ENCODE peak calls at places on chromosome 2, in ten cellular contexts. Z, N, L, T, R, I, M, C, V and B are unnamed samples.

GRCh38 chr2:206198677-206199076 is 39.0 kb downstream of the EEF1B2 start:
- DNase-seq in N (no peak), C (no peak), Z (no peak), R (no peak), L (no peak), T (no peak), M (no peak), V (no peak), I (no peak), B (no peak)

GRCh38 chr2:234840336-234840735 is 111.5 kb upstream of the SH3BP4 start:
- DNase-seq in N (peak; percentile 53), R (no peak), I (no peak), M (peak; percentile 33), L (peak; percentile 17), V (no peak), C (peak; percentile 35), T (peak; percentile 95), Z (no peak), B (no peak)

GRCh38 chr2:83850071-83850725 is 608.9 kb downstream of the SUCLG1 start:
- DNase-seq in V (no peak), L (no peak), T (no peak), M (no peak), Z (no peak), C (no peak), R (no peak), N (no peak), I (no peak), B (no peak)

GRCh38 chr2:8015848-8016580 is 665.8 kb upstream of the ID2 start:
- DNase-seq in I (no peak), V (no peak), T (no peak), N (no peak), R (no peak), M (no peak), C (no peak), L (no peak), Z (no peak), B (no peak)

GRCh38 chr2:12722445-12723316 is 5.9 kb downstream of the TRIB2 start:
- DNase-seq in R (no peak), I (no peak), V (no peak), C (no peak), L (no peak), T (no peak), M (no peak), N (no peak), Z (no peak), B (no peak)

GRCh38 chr2:11762799-11763461 is 16.5 kb downstream of the LPIN1 start:
- DNase-seq in N (no peak), R (no peak), I (no peak), M (no peak), C (no peak), T (no peak), Z (no peak), L (no peak), V (no peak), B (no peak)

GRCh38 chr2:165967746-165968145 is 14.2 kb upstream of the TTC21B start:
- DNase-seq in R (no peak), T (no peak), N (no peak), V (no peak), I (no peak), L (no peak), Z (no peak), M (no peak), C (no peak), B (no peak)

GRCh38 chr2:157509755-157510154 is 65.9 kb upstream of the CYTIP start:
- DNase-seq in C (no peak), I (no peak), V (no peak), L (no peak), R (no peak), Z (no peak), M (no peak), T (no peak), N (no peak), B (no peak)

GRCh38 chr2:164514491-164514890 is 106.8 kb downstream of the GRB14 start:
- DNase-seq in R (no peak), T (no peak), I (no peak), M (no peak), V (no peak), N (no peak), C (no peak), Z (no peak), L (no peak), B (no peak)

GRCh38 chr2:103196834-103197233 is 435.0 kb downstream of the TMEM182 start:
- DNase-seq in T (no peak), I (no peak), Z (no peak), C (no peak), V (no peak), N (no peak), R (no peak), L (no peak), M (no peak), B (no peak)

GRCh38 chr2:85273732-85274731 is 53.8 kb downstream of the TGOLN2 start:
- DNase-seq in Z (no peak), V (no peak), I (no peak), M (no peak), C (no peak), T (peak; percentile 85), L (no peak), R (peak; percentile 54), N (no peak), B (no peak)

GRCh38 chr2:173195100-173195499 is 119.5 kb downstream of the MAP3K20 start:
- DNase-seq in L (no peak), I (no peak), N (no peak), T (no peak), R (no peak), C (no peak), M (no peak), Z (no peak), V (no peak), B (peak; percentile 48)

GRCh38 chr2:48480526-48480925 is 49.4 kb upstream of the STON1 start:
- DNase-seq in M (no peak), C (no peak), L (no peak), V (no peak), Z (no peak), R (no peak), N (no peak), I (no peak), T (no peak), B (no peak)

GRCh38 chr2:240220371-240220770 is 79.9 kb upstream of the OTOS start:
- DNase-seq in L (no peak), Z (no peak), T (peak; percentile 32), I (no peak), N (peak; percentile 26), R (no peak), C (no peak), M (no peak), V (no peak), B (no peak)

GRCh38 chr2:113324684-113325160 is 46.0 kb upstream of the PAX8 start:
- DNase-seq in T (peak; percentile 84), N (peak; percentile 80), L (no peak), R (peak; percentile 88), I (peak; percentile 9), V (peak; percentile 62), Z (peak; percentile 20), M (peak; percentile 50), C (no peak), B (peak; percentile 86)

GRCh38 chr2:100884145-100884621 is 64.2 kb downstream of the NPAS2 start:
- DNase-seq in T (no peak), V (no peak), I (no peak), Z (no peak), L (no peak), N (no peak), C (no peak), R (no peak), M (no peak), B (no peak)

GRCh38 chr2:113675885-113676284 is 48.8 kb downstream of the RABL2A start:
- DNase-seq in N (no peak), Z (no peak), V (peak; percentile 49), I (no peak), M (peak; percentile 54), R (no peak), L (no peak), C (no peak), T (no peak), B (no peak)

GRCh38 chr2:15965564-15966019 is 25.2 kb downstream of the MYCN start:
- DNase-seq in M (no peak), V (no peak), T (no peak), L (peak; percentile 89), R (no peak), C (no peak), Z (peak; percentile 37), I (peak; percentile 16), N (no peak), B (peak; percentile 87)
- H3K4me3 ChIP-seq in M (no peak overlapping the region), V (no peak overlapping the region), T (no peak overlapping the region), L (no peak overlapping the region), R (no peak overlapping the region), C (no peak overlapping the region), Z (peak overlapping the region; percentile 29), I (no peak overlapping the region), N (no peak overlapping the region), B (peak overlapping the region; percentile 13)

DNA sequence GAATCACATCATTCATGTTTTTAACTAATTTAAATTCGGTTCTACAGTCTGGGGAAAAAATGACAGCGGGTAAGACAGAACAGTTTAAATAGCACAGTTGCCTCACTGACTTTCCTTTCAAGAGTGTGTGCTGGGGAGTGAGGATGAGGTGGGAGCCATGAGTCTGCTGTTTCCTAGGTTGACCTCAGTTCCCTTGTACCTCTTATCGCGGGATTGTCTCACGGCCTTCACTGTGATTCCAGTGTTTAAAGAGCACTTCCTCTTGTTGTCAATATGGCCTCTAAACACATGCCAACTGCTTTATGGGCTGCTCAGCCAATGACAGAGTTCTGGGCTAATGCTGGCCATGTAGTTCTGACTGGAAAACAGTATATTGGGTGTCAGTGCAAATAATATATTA is 41.6 kb upstream of the ALMS1 start:
- DNase-seq in M (no peak), R (no peak), C (no peak), I (no peak), N (no peak), L (no peak), Z (no peak), T (no peak), V (no peak), B (no peak)
- H3K27ac ChIP-seq in M (no peak overlapping the region), R (no peak overlapping the region), C (no peak overlapping the region), I (no peak overlapping the region), N (no peak overlapping the region), L (no peak overlapping the region), Z (no peak overlapping the region), T (no peak overlapping the region), V (no peak overlapping the region), B (no peak overlapping the region)

DNA sequence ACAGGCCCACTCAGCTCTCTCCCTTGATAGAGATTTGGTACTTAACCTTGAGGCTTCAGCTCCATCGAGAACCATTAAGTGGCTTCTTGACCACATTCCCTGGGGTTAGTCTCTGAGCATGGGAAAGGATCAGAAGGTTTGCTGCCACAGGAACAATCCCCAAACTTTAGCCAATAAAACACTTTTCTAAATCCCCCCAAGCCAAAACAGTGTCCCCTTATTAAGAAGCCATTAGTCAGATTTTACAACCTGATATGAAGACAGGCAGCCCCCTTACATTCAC is 37.7 kb upstream of the SLC8A1 start:
- DNase-seq in C (no peak), I (peak; percentile 2), N (no peak), Z (no peak), T (no peak), M (no peak), R (no peak), L (no peak), V (no peak), B (no peak)
- H3K4me3 ChIP-seq in C (peak overlapping the region; percentile 50), I (no peak overlapping the region), N (peak overlapping the region; percentile 21), Z (peak overlapping the region; percentile 3), T (peak overlapping the region; percentile 16), M (peak overlapping the region; percentile 83), R (peak overlapping the region; percentile 28), L (no peak overlapping the region), V (peak overlapping the region; percentile 41), B (no peak overlapping the region)

DNA sequence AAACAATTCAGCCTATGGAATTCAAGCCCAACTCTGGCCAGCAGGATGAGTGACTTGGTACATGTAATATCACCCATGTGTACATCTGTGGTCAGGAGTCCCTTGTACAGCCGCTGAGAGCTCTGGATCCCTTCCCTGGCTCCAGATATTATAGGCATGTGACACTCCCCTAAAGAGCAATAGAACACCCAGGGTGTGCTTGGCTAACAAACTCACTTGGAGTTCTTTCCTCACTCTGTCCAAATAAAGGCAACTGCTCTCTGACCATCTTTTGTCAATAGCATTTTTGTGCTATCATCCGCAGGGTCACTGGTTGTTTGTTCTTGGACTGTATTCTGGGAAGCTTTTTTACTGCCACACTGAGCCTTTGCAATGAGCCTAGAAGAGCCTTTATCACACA is 197.4 kb upstream of the NCKAP5 start:
- DNase-seq in L (no peak), V (no peak), I (no peak), R (no peak), T (peak; percentile 64), Z (no peak), C (no peak), N (no peak), M (peak; percentile 15), B (no peak)
- H3K27ac ChIP-seq in L (no peak overlapping the region), V (peak overlapping the region; percentile 73), I (no peak overlapping the region), R (no peak overlapping the region), T (peak overlapping the region; percentile 56), Z (no peak overlapping the region), C (no peak overlapping the region), N (peak overlapping the region; percentile 30), M (peak overlapping the region; percentile 88), B (no peak overlapping the region)